ENCODE peak calls at places on chromosomes 3 and 15, in six cellular contexts. One of them, this sample, is unnamed. For H3K27me3, the result is how much of the 10 kb centered on the place peaks cover.

GRCh38 chr3:23170306-23170705 is 32.8 kb upstream of the UBE2E2 start:
- DNase-seq in neural progenitor cell: no peak
- DNase-seq in SK-N-SH: no peak
- DNase-seq in GM23338: no peak
- DNase-seq in HCT116: no peak
- DNase-seq in hepatocyte: no peak
- DNase-seq in this sample: peak

GRCh38 chr3:50267280-50267913 is 1.6 kb upstream of the SEMA3B start:
- DNase-seq in neural progenitor cell: peak
- DNase-seq in GM23338: peak
- DNase-seq in HCT116: no peak
- DNase-seq in hepatocyte: peak
- DNase-seq in SK-N-SH: no peak
- DNase-seq in this sample: peak

GRCh38 chr3:146803746-146804145 is 198.6 kb upstream of the PLSCR5 start:
- DNase-seq in hepatocyte: no peak
- DNase-seq in GM23338: peak
- DNase-seq in SK-N-SH: no peak
- DNase-seq in neural progenitor cell: peak
- DNase-seq in HCT116: no peak
- DNase-seq in this sample: peak

GRCh38 chr15:98873441-98874218 is 134.0 kb downstream of the PGPEP1L start:
- DNase-seq in neural progenitor cell: peak
- DNase-seq in hepatocyte: no peak
- DNase-seq in SK-N-SH: no peak
- DNase-seq in HCT116: peak
- DNase-seq in GM23338: no peak
- DNase-seq in this sample: peak

GRCh38 chr15:35698978-35699377 is 153.0 kb upstream of the DPH6 start:
- DNase-seq in SK-N-SH: no peak
- DNase-seq in HCT116: no peak
- DNase-seq in GM23338: no peak
- DNase-seq in hepatocyte: no peak
- DNase-seq in neural progenitor cell: no peak
- DNase-seq in this sample: no peak

GRCh38 chr15:27797765-27798164 is 301.4 kb downstream of the OCA2 start:
- DNase-seq in GM23338: no peak
- DNase-seq in hepatocyte: no peak
- DNase-seq in SK-N-SH: no peak
- DNase-seq in neural progenitor cell: no peak
- DNase-seq in HCT116: no peak
- DNase-seq in this sample: no peak

GRCh38 chr15:74783072-74783807 is 1.4 kb downstream of the CSK start:
- DNase-seq in SK-N-SH: peak
- DNase-seq in hepatocyte: peak
- DNase-seq in GM23338: no peak
- DNase-seq in neural progenitor cell: peak
- DNase-seq in HCT116: no peak
- DNase-seq in this sample: peak

GRCh38 chr3:25592510-25592968 is 72.2 kb downstream of the TOP2B start:
- DNase-seq in HCT116: peak
- DNase-seq in neural progenitor cell: peak
- DNase-seq in hepatocyte: peak
- DNase-seq in GM23338: peak
- DNase-seq in SK-N-SH: no peak
- DNase-seq in this sample: peak

GRCh38 chr3:50609071-50609742 is 2.4 kb downstream of the CISH start:
- DNase-seq in GM23338: no peak
- DNase-seq in SK-N-SH: no peak
- DNase-seq in hepatocyte: no peak
- DNase-seq in HCT116: no peak
- DNase-seq in neural progenitor cell: no peak
- DNase-seq in this sample: no peak

GRCh38 chr3:98602078-98602678 is 8.8 kb upstream of the CPOX start:
- DNase-seq in hepatocyte: peak
- DNase-seq in SK-N-SH: peak
- DNase-seq in GM23338: peak
- DNase-seq in neural progenitor cell: peak
- DNase-seq in HCT116: peak
- DNase-seq in this sample: peak

GRCh38 chr15:100623301-100623700 is 20.9 kb downstream of the ASB7 start:
- DNase-seq in HCT116: no peak
- DNase-seq in SK-N-SH: no peak
- DNase-seq in GM23338: no peak
- DNase-seq in neural progenitor cell: no peak
- DNase-seq in hepatocyte: no peak
- DNase-seq in this sample: peak

GRCh38 chr15:82566690-82567089 is 26.4 kb upstream of the RPS17 start:
- DNase-seq in HCT116: no peak
- DNase-seq in hepatocyte: no peak
- DNase-seq in GM23338: no peak
- DNase-seq in neural progenitor cell: no peak
- DNase-seq in SK-N-SH: no peak
- DNase-seq in this sample: peak

GRCh38 chr15:66075947-66076346 is 177.6 kb downstream of the MEGF11 start:
- DNase-seq in hepatocyte: no peak
- DNase-seq in SK-N-SH: no peak
- DNase-seq in neural progenitor cell: no peak
- DNase-seq in GM23338: no peak
- DNase-seq in HCT116: no peak
- DNase-seq in this sample: no peak
- H3K27me3 ChIP-seq in hepatocyte: under half
- H3K27me3 ChIP-seq in SK-N-SH: under half
- H3K27me3 ChIP-seq in neural progenitor cell: under half
- H3K27me3 ChIP-seq in GM23338: under half
- H3K27me3 ChIP-seq in HCT116: under half
- H3K27me3 ChIP-seq in this sample: under half

DNA sequence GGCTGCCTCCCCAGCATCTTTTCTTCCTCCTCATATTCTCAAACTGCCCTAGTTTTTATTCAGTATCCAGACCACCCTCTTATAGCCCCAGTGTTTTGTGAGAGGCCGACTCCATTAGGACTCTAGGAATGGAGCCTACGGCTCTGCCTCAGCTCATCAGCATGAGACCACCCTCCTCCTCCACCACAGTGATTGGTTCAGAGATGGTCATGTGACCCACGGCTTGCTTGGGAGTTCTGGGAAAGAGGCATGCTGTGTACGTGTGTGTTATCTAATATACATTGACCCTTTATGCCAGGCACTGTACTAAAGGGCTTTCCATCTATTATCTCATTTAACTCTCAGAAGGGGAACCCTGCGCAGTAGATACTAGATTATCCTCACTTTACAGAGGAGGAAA is 17.8 kb upstream of the CMTM7 start:
- DNase-seq in neural progenitor cell: no peak
- DNase-seq in SK-N-SH: no peak
- DNase-seq in GM23338: no peak
- DNase-seq in HCT116: no peak
- DNase-seq in hepatocyte: no peak
- DNase-seq in this sample: no peak
- TF ChIP-seq EZH2phosphoT487 in neural progenitor cell: no peak
- TF ChIP-seq EZH2phosphoT487 in SK-N-SH: no peak
- TF ChIP-seq EZH2phosphoT487 in GM23338: no peak
- TF ChIP-seq EZH2phosphoT487 in HCT116: no peak
- TF ChIP-seq EZH2phosphoT487 in hepatocyte: no peak
- TF ChIP-seq EZH2phosphoT487 in this sample: no peak

DNA sequence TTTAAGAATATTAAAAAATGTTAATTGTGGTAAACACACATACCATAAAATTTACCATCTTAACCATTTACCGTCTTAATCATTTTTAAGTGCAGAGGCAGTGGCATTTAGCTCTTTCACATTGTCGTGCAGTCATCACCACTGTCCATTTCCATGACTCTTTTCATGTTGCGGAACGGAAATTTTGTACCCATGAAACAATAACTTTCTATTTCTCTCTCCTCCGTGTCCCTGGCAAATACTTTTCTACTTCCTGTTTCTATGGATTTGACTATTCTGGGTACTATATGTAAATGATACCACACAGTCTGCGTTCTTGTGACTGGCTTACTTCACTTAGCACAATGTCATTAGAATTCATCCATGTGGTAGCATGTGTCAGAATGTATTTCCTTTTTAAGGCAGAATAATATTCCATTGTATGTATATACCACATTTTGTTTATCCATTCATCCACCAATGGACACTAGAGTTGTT is 27.9 kb downstream of the AKAP13 start:
- DNase-seq in GM23338: no peak
- DNase-seq in SK-N-SH: no peak
- DNase-seq in neural progenitor cell: no peak
- DNase-seq in HCT116: no peak
- DNase-seq in hepatocyte: no peak
- DNase-seq in this sample: no peak
- H3K27ac ChIP-seq in GM23338: no peak
- H3K27ac ChIP-seq in SK-N-SH: no peak
- H3K27ac ChIP-seq in neural progenitor cell: no peak
- H3K27ac ChIP-seq in HCT116: no peak
- H3K27ac ChIP-seq in hepatocyte: no peak
- H3K27ac ChIP-seq in this sample: peak

GRCh38 chr15:45372032-45372995 is 6.0 kb downstream of the GATM start:
- DNase-seq in HCT116: no peak
- DNase-seq in SK-N-SH: no peak
- DNase-seq in neural progenitor cell: no peak
- DNase-seq in GM23338: no peak
- DNase-seq in hepatocyte: no peak
- DNase-seq in this sample: peak
- H3K27me3 ChIP-seq in HCT116: under half
- H3K27me3 ChIP-seq in SK-N-SH: under half
- H3K27me3 ChIP-seq in neural progenitor cell: under half
- H3K27me3 ChIP-seq in GM23338: under half
- H3K27me3 ChIP-seq in hepatocyte: under half
- H3K27me3 ChIP-seq in this sample: under half

GRCh38 chr3:31223278-31223677 is 309.4 kb upstream of the STT3B start:
- DNase-seq in hepatocyte: no peak
- DNase-seq in SK-N-SH: no peak
- DNase-seq in HCT116: no peak
- DNase-seq in GM23338: no peak
- DNase-seq in neural progenitor cell: no peak
- DNase-seq in this sample: no peak
- TF ChIP-seq EZH2phosphoT487 in hepatocyte: no peak
- TF ChIP-seq EZH2phosphoT487 in SK-N-SH: no peak
- TF ChIP-seq EZH2phosphoT487 in HCT116: no peak
- TF ChIP-seq EZH2phosphoT487 in GM23338: no peak
- TF ChIP-seq EZH2phosphoT487 in neural progenitor cell: no peak
- TF ChIP-seq EZH2phosphoT487 in this sample: no peak